ENCODE peak calls at places on chromosomes 13 and 19, in ten cellular contexts. O is type B pancreatic cell; W is AG04450; X is RWPE2; Y is progenitor cell of endocrine pancreas; A is SHP77; D is activated CD4-positive, alpha-beta memory T cell treated with anti-CD3 and anti-CD28 coated beads for 36 hours; S is ovary; B is mesendoderm; V is activated CD4-positive, alpha-beta T cell treated with anti-CD3 and anti-CD28 coated beads, Interleukin-2, amount 10 ng/mL, durations not matched to agents 7 days and 5 days. I is an unnamed sample.

GRCh38 chr19:485583-486236 is 10.6 kb upstream of the MADCAM1 start:
- DNase-seq in O (no peak), W (no peak), X (no peak), Y (no peak), A (no peak), D (no peak), S (peak), B (no peak), V (no peak), I (no peak)

GRCh38 chr13:36069881-36070366 is 61.3 kb downstream of the DCLK1 start:
- DNase-seq in O (no peak), W (no peak), X (no peak), Y (no peak), A (no peak), D (no peak), S (no peak), B (no peak), V (no peak), I (no peak)

GRCh38 chr19:42152285-42152684 is 20.0 kb upstream of the POU2F2 start:
- DNase-seq in O (no peak), W (no peak), X (no peak), Y (peak), A (no peak), D (no peak), S (no peak), B (no peak), V (no peak), I (no peak)

GRCh38 chr13:28220166-28220565 is 81.8 kb downstream of the PAN3 start:
- DNase-seq in O (no peak), W (no peak), X (no peak), Y (no peak), A (no peak), D (no peak), S (no peak), B (no peak), V (no peak), I (no peak)

GRCh38 chr19:54233941-54234340 is 8.6 kb downstream of the LILRA6 start:
- DNase-seq in O (no peak), W (no peak), X (no peak), Y (no peak), A (no peak), D (no peak), S (no peak), B (no peak), V (no peak), I (no peak)

GRCh38 chr13:91719033-91719432 is 320.6 kb downstream of the GPC5 start:
- DNase-seq in O (no peak), W (no peak), X (no peak), Y (no peak), A (peak), D (no peak), S (no peak), B (peak), V (no peak), I (no peak)

GRCh38 chr19:42143341-42144234 is 11.3 kb upstream of the POU2F2 start:
- DNase-seq in O (no peak), W (no peak), X (no peak), Y (peak), A (no peak), D (no peak), S (no peak), B (peak), V (no peak), I (no peak)

GRCh38 chr19:370641-371330 is 26.2 kb upstream of the MIER2 start:
- DNase-seq in O (peak), W (no peak), X (peak), Y (peak), A (no peak), D (no peak), S (peak), B (no peak), V (no peak), I (no peak)

GRCh38 chr13:102846261-102847015 is 606 bp downstream of the ERCC5 start:
- DNase-seq in O (no peak), W (no peak), X (no peak), Y (peak), A (peak), D (peak), S (no peak), B (peak), V (peak), I (no peak)

GRCh38 chr13:28056426-28056825 is 44.0 kb downstream of the FLT3 start:
- DNase-seq in O (no peak), W (no peak), X (no peak), Y (no peak), A (no peak), D (no peak), S (no peak), B (no peak), V (no peak), I (no peak)

GRCh38 chr19:1063030-1063908 is 3.7 kb upstream of the ARHGAP45 start:
- DNase-seq in O (no peak), W (no peak), X (no peak), Y (no peak), A (no peak), D (peak), S (no peak), B (peak), V (peak), I (no peak)

GRCh38 chr13:30481241-30481760 is 15.6 kb upstream of the HMGB1 start:
- DNase-seq in O (no peak), W (no peak), X (no peak), Y (no peak), A (no peak), D (no peak), S (no peak), B (no peak), V (no peak), I (no peak)

GRCh38 chr13:26541678-26542553 is 15.6 kb upstream of the WASF3 start:
- DNase-seq in O (no peak), W (no peak), X (no peak), Y (no peak), A (no peak), D (no peak), S (no peak), B (no peak), V (no peak), I (no peak)

GRCh38 chr19:9847087-9847671 is 12.1 kb downstream of the PIN1 start:
- DNase-seq in O (no peak), W (peak), X (no peak), Y (no peak), A (no peak), D (peak), S (peak), B (peak), V (peak), I (no peak)

GRCh38 chr13:48859168-48860105 is 116.3 kb upstream of the FNDC3A start:
- DNase-seq in O (no peak), W (no peak), X (no peak), Y (no peak), A (no peak), D (no peak), S (no peak), B (peak), V (no peak), I (no peak)

GRCh38 chr13:100361504-100361903 is 227.1 kb downstream of the GGACT start:
- DNase-seq in O (no peak), W (no peak), X (no peak), Y (no peak), A (no peak), D (no peak), S (no peak), B (no peak), V (no peak), I (no peak)

GRCh38 chr13:33138441-33138840 is 122.2 kb downstream of the KL start:
- DNase-seq in O (no peak), W (no peak), X (no peak), Y (no peak), A (no peak), D (no peak), S (no peak), B (no peak), V (no peak), I (no peak)

GRCh38 chr13:25084101-25084500 is 11.8 kb upstream of the PABPC3 start:
- DNase-seq in O (no peak), W (no peak), X (no peak), Y (no peak), A (no peak), D (no peak), S (no peak), B (no peak), V (no peak), I (no peak)

GRCh38 chr13:79799466-79799865 is 318.5 kb downstream of the NDFIP2 start:
- DNase-seq in O (no peak), W (no peak), X (no peak), Y (no peak), A (no peak), D (no peak), S (no peak), B (no peak), V (no peak), I (no peak)

GRCh38 chr13:90416938-90417337 is 930.5 kb upstream of the MIR17HG start:
- DNase-seq in O (no peak), W (no peak), X (no peak), Y (no peak), A (no peak), D (no peak), S (no peak), B (no peak), V (no peak), I (no peak)

GRCh38 chr19:16075430-16076153 is 703 bp upstream of the TPM4 start:
- DNase-seq in O (no peak), W (no peak), X (no peak), Y (no peak), A (no peak), D (no peak), S (peak), B (peak), V (no peak), I (no peak)

GRCh38 chr13:44800626-44801025 is 188.6 kb downstream of the NUFIP1 start:
- DNase-seq in O (no peak), W (no peak), X (no peak), Y (no peak), A (no peak), D (no peak), S (no peak), B (no peak), V (no peak), I (no peak)

GRCh38 chr19:56087647-56088346 is 33.3 kb downstream of the ZNF787 start:
- DNase-seq in O (no peak), W (no peak), X (no peak), Y (no peak), A (no peak), D (no peak), S (no peak), B (no peak), V (no peak), I (no peak)

GRCh38 chr19:850221-850978 is 1.7 kb upstream of the ELANE start:
- DNase-seq in O (peak), W (peak), X (peak), Y (no peak), A (peak), D (no peak), S (peak), B (peak), V (no peak), I (no peak)

GRCh38 chr13:88637935-88638334 is 966.8 kb downstream of the SLITRK5 start:
- DNase-seq in O (no peak), W (no peak), X (no peak), Y (no peak), A (no peak), D (no peak), S (no peak), B (no peak), V (no peak), I (no peak)

GRCh38 chr19:35533822-35534521 is 716 bp downstream of the GAPDHS start:
- DNase-seq in O (no peak), W (no peak), X (no peak), Y (no peak), A (no peak), D (peak), S (peak), B (peak), V (peak), I (no peak)

GRCh38 chr19:55451522-55452380 is 8.7 kb upstream of the SHISA7 start:
- DNase-seq in O (no peak), W (no peak), X (peak), Y (no peak), A (no peak), D (no peak), S (no peak), B (no peak), V (no peak), I (no peak)

GRCh38 chr13:35621989-35622388 is 145.5 kb upstream of the MAB21L1 start:
- DNase-seq in O (no peak), W (no peak), X (no peak), Y (no peak), A (peak), D (no peak), S (no peak), B (peak), V (no peak), I (no peak)

GRCh38 chr13:21006141-21007005 is 55.0 kb downstream of the LATS2 start:
- DNase-seq in O (no peak), W (no peak), X (no peak), Y (no peak), A (no peak), D (no peak), S (no peak), B (no peak), V (no peak), I (no peak)

GRCh38 chr19:15426485-15427349 is 7.9 kb upstream of the AKAP8L start:
- DNase-seq in O (no peak), W (no peak), X (no peak), Y (no peak), A (no peak), D (no peak), S (no peak), B (peak), V (no peak), I (no peak)

GRCh38 chr19:28940751-28941500 is 272.0 kb downstream of the UQCRFS1 start:
- DNase-seq in O (no peak), W (no peak), X (no peak), Y (no peak), A (no peak), D (no peak), S (no peak), B (no peak), V (no peak), I (no peak)

GRCh38 chr19:46270521-46271256 is 26.2 kb upstream of the HIF3A start:
- DNase-seq in O (no peak), W (no peak), X (no peak), Y (no peak), A (no peak), D (no peak), S (no peak), B (peak), V (no peak), I (no peak)

GRCh38 chr13:26038931-26039475 is 12.8 kb downstream of the SHISA2 start:
- DNase-seq in O (no peak), W (no peak), X (no peak), Y (no peak), A (no peak), D (no peak), S (no peak), B (no peak), V (no peak), I (no peak)

GRCh38 chr19:40743926-40744325 is 6.4 kb downstream of the ACTMAP start:
- DNase-seq in O (no peak), W (no peak), X (no peak), Y (no peak), A (no peak), D (no peak), S (no peak), B (no peak), V (no peak), I (no peak)